ENCODE peak calls at places on chromosome 17, in five cellular contexts. Z is IMR-90, E is A549, J is K562, T is HepG2. N is an unnamed sample.

GRCh38 chr17:53719229-53719628 is 103.5 kb upstream of the KIF2B start:
- DNase-seq in Z (no peak), E (no peak), J (no peak), T (no peak), N (no peak)

GRCh38 chr17:45430006-45430737 is 2.5 kb downstream of the ARHGAP27 start:
- DNase-seq in Z (no peak), E (no peak), J (no peak), T (no peak), N (no peak)

GRCh38 chr17:28385037-28385797 is 13.7 kb downstream of the SARM1 start:
- DNase-seq in Z (no peak), E (no peak), J (no peak), T (no peak), N (no peak)

GRCh38 chr17:72419866-72420774 is 299.3 kb downstream of the SOX9 start:
- DNase-seq in Z (no peak), E (no peak), J (no peak), T (no peak), N (no peak)

GRCh38 chr17:50533720-50534148 is 1.2 kb downstream of the EPN3 start:
- DNase-seq in Z (peak), E (no peak), J (no peak), T (no peak), N (no peak)

GRCh38 chr17:2875608-2876007 is 79.4 kb downstream of the RAP1GAP2 start:
- DNase-seq in Z (no peak), E (no peak), J (no peak), T (no peak), N (no peak)

GRCh38 chr17:81388612-81389367 is 6.5 kb upstream of the BAHCC1 start:
- DNase-seq in Z (no peak), E (no peak), J (peak), T (peak), N (no peak)

GRCh38 chr17:71919181-71919580 is 201.6 kb upstream of the SOX9 start:
- DNase-seq in Z (no peak), E (no peak), J (no peak), T (no peak), N (no peak)

GRCh38 chr17:1940810-1941185 is 84.3 kb downstream of the RTN4RL1 start:
- DNase-seq in Z (no peak), E (no peak), J (no peak), T (no peak), N (no peak)

GRCh38 chr17:21021208-21021803 is 21.5 kb downstream of the USP22 start:
- DNase-seq in Z (no peak), E (no peak), J (no peak), T (no peak), N (no peak)

GRCh38 chr17:21017861-21018260 is 24.9 kb downstream of the USP22 start:
- DNase-seq in Z (no peak), E (no peak), J (no peak), T (no peak), N (no peak)

GRCh38 chr17:21020622-21021021 is 22.2 kb downstream of the USP22 start:
- DNase-seq in Z (no peak), E (no peak), J (no peak), T (no peak), N (no peak)

GRCh38 chr17:21018894-21019293 is 23.9 kb downstream of the USP22 start:
- DNase-seq in Z (no peak), E (no peak), J (no peak), T (no peak), N (no peak)

GRCh38 chr17:21019976-21020575 is 22.7 kb downstream of the USP22 start:
- DNase-seq in Z (no peak), E (no peak), J (no peak), T (no peak), N (no peak)
- TF ChIP-seq CTCF in Z (peak), E (peak), J (peak), T (peak), N (peak)

GRCh38 chr17:19022747-19023146 is 18.2 kb upstream of the FAM83G start:
- DNase-seq in Z (no peak), E (no peak), J (no peak), T (no peak), N (no peak)
- TF ChIP-seq MAFK in Z (no peak), E (no peak), J (no peak), T (no peak), N (no peak)

DNA sequence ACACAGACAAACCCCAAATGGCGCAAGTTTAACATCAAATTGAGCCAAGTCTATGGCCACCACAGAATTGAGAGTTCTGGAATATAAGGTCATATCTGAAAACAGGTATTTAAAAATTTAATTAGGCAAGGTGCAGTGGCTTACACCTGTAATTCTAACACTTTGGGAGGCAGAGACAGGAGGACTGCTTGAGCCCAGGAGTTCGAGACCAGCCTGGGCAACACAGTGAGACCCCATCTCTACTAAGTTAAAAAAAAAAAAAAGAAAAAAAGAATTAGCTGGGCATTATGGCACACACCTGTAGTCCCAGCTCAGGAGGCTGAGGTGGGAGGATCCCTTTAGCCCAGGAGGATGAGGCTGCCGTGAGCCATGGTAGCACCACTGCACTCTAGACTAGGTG is 19.1 kb downstream of the NFE2L1 start:
- DNase-seq in Z (no peak), E (no peak), J (no peak), T (no peak), N (no peak)
- TF ChIP-seq CTCF in Z (no peak), E (no peak), J (no peak), T (no peak), N (no peak)

GRCh38 chr17:82977586-82977985 is 101.8 kb upstream of the METRNL start:
- DNase-seq in Z (no peak), E (no peak), J (no peak), T (no peak), N (no peak)
- TF ChIP-seq MAFK in Z (no peak), E (no peak), J (no peak), T (no peak), N (no peak)

DNA sequence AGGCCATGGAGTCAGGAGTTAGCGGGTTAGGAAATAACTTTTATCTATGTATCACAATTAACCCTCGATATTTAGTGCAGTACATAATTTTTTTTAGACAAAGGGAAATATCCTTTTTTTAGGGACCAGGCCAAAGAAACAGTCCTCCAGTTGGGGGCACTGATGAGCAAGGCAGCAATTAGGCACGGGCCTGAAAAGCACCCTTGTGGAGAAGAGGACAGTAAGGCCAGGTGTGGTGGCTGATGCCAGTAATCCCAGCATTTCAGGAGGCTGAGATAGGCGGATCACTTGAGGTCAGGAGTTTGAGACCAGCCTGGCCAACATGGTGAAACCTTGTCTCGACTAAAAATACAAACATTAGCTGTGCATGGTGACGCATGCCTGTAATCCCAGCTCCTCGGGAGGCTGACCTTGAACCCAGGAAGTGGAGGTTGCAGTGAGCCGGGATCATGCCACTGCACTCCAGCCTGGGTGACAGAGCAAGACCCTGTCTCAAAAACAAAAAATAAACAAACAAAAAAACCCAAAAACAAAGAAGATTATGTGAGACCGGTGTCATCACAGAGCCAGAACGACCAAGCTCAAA is 158.3 kb upstream of the NOL11 start:
- DNase-seq in Z (no peak), E (no peak), J (peak), T (no peak), N (no peak)
- TF ChIP-seq CTCF in Z (no peak), E (peak), J (peak), T (peak), N (peak)

N was measured in H1.